ENCODE peak calls at places on chromosomes 11 and 22, in eight cellular contexts. L is cardiac fibroblast, H is nephron progenitor cell, E is OCI-LY7, V is WTC11, X is RWPE1, Y is MCF 10A, D is choroid plexus epithelial cell. I is an unnamed sample.

GRCh38 chr11:104694259-104695070 is 203.8 kb downstream of the CASP12 start:
- DNase-seq in H (no peak), E (no peak), V (no peak), X (no peak), L (peak; percentile 70), D (peak; percentile 62), Y (no peak), I (no peak)

GRCh38 chr11:79493555-79494171 is 52.8 kb upstream of the TENM4 start:
- DNase-seq in V (peak; percentile 96), X (peak; percentile 76), E (peak; percentile 52), D (peak; percentile 78), Y (peak; percentile 78), L (peak; percentile 73), H (peak; percentile 89), I (peak; percentile 91)

GRCh38 chr11:57812634-57813033 is 51.0 kb downstream of the CTNND1 start:
- DNase-seq in D (no peak), E (no peak), H (no peak), V (no peak), L (no peak), X (no peak), Y (no peak), I (no peak)

GRCh38 chr11:115929618-115930129 is 425.5 kb upstream of the CADM1 start:
- DNase-seq in D (no peak), Y (no peak), X (no peak), E (no peak), V (no peak), H (no peak), L (no peak), I (no peak)

GRCh38 chr11:34676227-34676626 is 55.3 kb downstream of the EHF start:
- DNase-seq in L (no peak), D (no peak), Y (no peak), H (no peak), V (no peak), E (no peak), X (no peak), I (no peak)

GRCh38 chr11:73647459-73648100 is 1.2 kb downstream of the PLEKHB1 start:
- DNase-seq in Y (peak; percentile 39), H (peak; percentile 82), D (peak; percentile 84), E (peak; percentile 78), L (peak; percentile 88), V (peak; percentile 96), X (peak; percentile 79), I (peak; percentile 86)

GRCh38 chr11:57323503-57324153 is 1.1 kb downstream of the TNKS1BP1 start:
- DNase-seq in E (no peak), D (peak; percentile 56), L (peak; percentile 51), X (peak; percentile 20), H (no peak), Y (no peak), V (no peak), I (no peak)

GRCh38 chr11:117830674-117831351 is 6.3 kb upstream of the FXYD2 start:
- DNase-seq in L (no peak), E (no peak), V (no peak), H (no peak), Y (no peak), X (no peak), D (no peak), I (no peak)

GRCh38 chr11:92130432-92130831 is 94.2 kb upstream of the FAT3 start:
- DNase-seq in X (peak; percentile 10), L (peak; percentile 25), V (no peak), Y (peak; percentile 47), D (peak; percentile 31), H (no peak), E (no peak), I (no peak)

GRCh38 chr11:76318744-76319384 is 62.1 kb downstream of the THAP12 start:
- DNase-seq in X (peak; percentile 80), V (peak; percentile 94), D (peak; percentile 80), Y (peak; percentile 80), H (peak; percentile 90), E (peak; percentile 83), L (peak; percentile 77), I (peak; percentile 88)

GRCh38 chr11:6615046-6615445 is 3.0 kb upstream of the TAF10 start:
- DNase-seq in D (no peak), E (no peak), X (no peak), L (no peak), Y (no peak), V (no peak), H (no peak), I (no peak)

GRCh38 chr22:20027966-20028854 is 7.3 kb downstream of the TANGO2 start:
- DNase-seq in H (no peak), V (no peak), Y (peak; percentile 44), D (peak; percentile 49), X (no peak), E (peak; percentile 52), L (peak; percentile 31), I (no peak)

GRCh38 chr22:42699281-42699681 is 21.4 kb downstream of the A4GALT start:
- DNase-seq in D (no peak), V (no peak), E (no peak), H (no peak), Y (no peak), X (no peak), L (no peak), I (no peak)

GRCh38 chr11:2467695-2468055 is 22.9 kb downstream of the KCNQ1 start:
- DNase-seq in V (no peak), X (no peak), L (no peak), D (no peak), E (no peak), H (no peak), Y (no peak), I (no peak)

GRCh38 chr11:123374622-123374968 is 55.5 kb upstream of the GRAMD1B start:
- DNase-seq in L (no peak), Y (no peak), D (no peak), E (no peak), H (no peak), V (no peak), X (no peak), I (no peak)

GRCh38 chr11:19768197-19768596 is 55.6 kb downstream of the NAV2 start:
- DNase-seq in L (no peak), H (no peak), V (no peak), D (no peak), Y (no peak), X (no peak), E (no peak), I (no peak)

GRCh38 chr22:21042978-21043855 is 2.5 kb upstream of the LRRC74B start:
- DNase-seq in D (no peak), H (no peak), Y (no peak), L (no peak), X (no peak), V (no peak), E (no peak), I (no peak)

DNA sequence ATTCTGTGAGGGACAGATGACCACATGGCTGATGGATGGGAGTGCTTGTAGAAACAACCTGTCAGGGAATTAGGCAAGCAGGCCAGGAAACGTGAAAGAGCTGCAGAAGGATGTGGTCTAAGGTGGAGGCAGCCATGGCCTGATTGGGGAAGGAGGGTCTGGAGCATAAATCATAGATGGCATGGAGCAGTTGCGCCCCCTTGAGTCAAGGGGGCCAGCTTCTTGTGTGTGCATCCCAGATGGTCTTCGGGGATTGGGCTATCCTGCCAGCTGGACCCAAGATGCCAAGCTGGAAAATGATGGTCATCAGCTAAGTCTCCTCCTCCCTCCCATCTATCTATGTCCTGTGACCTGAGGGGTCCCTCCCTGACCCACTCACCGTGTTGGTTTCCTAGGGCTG is 119.4 kb upstream of the CLPB start:
- DNase-seq in D (no peak), H (no peak), X (no peak), E (peak; percentile 29), L (no peak), Y (peak; percentile 22), V (peak; percentile 73), I (no peak)
- TF ChIP-seq CTCF in D (peak; percentile 35), H (no peak), X (no peak), E (peak; percentile 69), L (no peak), Y (no peak), V (peak; percentile 57), I (no peak)

GRCh38 chr22:50584106-50585096 is 1.8 kb upstream of the CHKB start:
- DNase-seq in L (no peak), D (no peak), V (no peak), E (no peak), Y (no peak), X (no peak), H (no peak), I (no peak)

GRCh38 chr22:50581950-50582561 is 593 bp downstream of the CHKB start:
- DNase-seq in X (peak; percentile 55), L (peak; percentile 26), Y (peak; percentile 20), E (peak; percentile 55), D (peak; percentile 15), V (no peak), H (no peak), I (no peak)

GRCh38 chr22:50585238-50585637 is 2.6 kb upstream of the CHKB start:
- DNase-seq in Y (no peak), V (no peak), E (no peak), D (no peak), L (no peak), X (no peak), H (no peak), I (no peak)

GRCh38 chr22:50582562-50583293 is at the start of gene CHKB:
- DNase-seq in E (peak; percentile 99), X (peak; percentile 97), H (peak; percentile 99), Y (peak; percentile 98), V (peak; percentile 99), D (peak; percentile 98), L (peak; percentile 98), I (peak; percentile 99)

DNA sequence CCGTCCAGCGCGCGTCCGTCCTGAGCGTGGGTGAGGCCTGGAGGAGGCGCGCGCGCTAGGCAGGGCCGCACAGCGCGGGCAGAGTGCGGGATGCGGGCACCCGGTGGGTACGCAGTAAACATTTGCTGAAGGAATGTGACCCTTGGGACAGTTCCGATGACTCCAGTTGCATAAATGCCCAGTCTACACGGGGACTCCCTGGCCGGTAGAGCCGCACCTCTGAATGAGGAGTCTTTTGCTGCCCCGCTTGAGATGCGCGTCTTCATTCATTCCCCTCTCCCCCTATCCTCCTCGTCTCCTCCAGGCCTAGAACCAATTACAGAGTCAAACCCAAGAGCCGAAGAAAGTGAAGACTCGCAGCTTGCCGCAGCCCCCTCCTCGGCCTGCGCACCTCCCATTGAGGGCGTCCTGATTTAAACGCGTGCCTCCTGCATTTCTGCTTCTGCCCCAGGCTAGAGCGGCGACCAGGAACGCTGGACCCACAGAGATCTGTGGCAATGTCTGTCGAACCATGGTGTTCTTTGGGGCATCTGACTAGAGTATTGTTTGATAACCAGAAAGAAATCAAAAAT is 731 bp upstream of the CHKB start:
- DNase-seq in E (no peak), X (no peak), H (no peak), L (no peak), D (no peak), V (no peak), Y (no peak), I (no peak)
- TF ChIP-seq CTCF in E (no peak), X (no peak), H (no peak), L (no peak), D (no peak), V (no peak), Y (no peak), I (no peak)

DNA sequence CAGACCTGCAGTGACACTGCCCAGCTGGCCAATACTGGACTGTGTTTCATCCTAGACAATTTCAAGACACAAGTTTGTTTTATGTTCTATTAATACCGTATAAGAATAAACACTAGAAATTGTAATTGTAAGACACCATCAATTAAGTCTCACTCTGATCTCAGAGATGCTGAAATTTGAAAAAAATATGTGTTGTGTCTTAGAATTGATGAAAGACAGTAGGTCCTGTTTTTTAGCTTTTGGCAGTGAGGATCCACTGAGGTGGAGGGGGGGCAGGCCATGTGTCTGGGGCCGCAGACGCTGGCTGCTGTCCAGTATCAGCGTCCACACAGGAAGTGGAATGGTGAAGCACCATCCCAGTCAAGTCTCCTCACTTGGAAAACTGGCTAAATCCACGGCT is 22.5 kb upstream of the ALG8 start:
- DNase-seq in V (no peak), E (no peak), D (peak; percentile 53), X (no peak), L (peak; percentile 55), H (no peak), Y (no peak), I (no peak)
- TF ChIP-seq CTCF in V (no peak), E (no peak), D (no peak), X (no peak), L (no peak), H (no peak), Y (no peak), I (no peak)

GRCh38 chr11:70158201-70158600 is 44.9 kb upstream of the FADD start:
- DNase-seq in V (peak; percentile 82), H (peak; percentile 71), Y (peak; percentile 29), D (peak; percentile 45), X (no peak), L (peak; percentile 16), E (no peak), I (peak; percentile 59)
- TF ChIP-seq CTCF in V (peak; percentile 15), H (peak; percentile 59), Y (peak; percentile 13), D (peak; percentile 66), X (no peak), L (peak; percentile 25), E (peak; percentile 40), I (peak; percentile 30)